ENCODE peak calls at places on chromosomes 7 and 10, in ten cellular contexts. W, Y, P, Z, Q, R, L, E, G and T are unnamed samples.

GRCh38 chr10:132691711-132692153 is 94.2 kb downstream of the NKX6-2 start:
- DNase-seq in Y (peak; percentile 34), G (no peak), P (no peak), Z (no peak), Q (no peak), R (no peak), E (no peak), W (peak; percentile 25), L (no peak), T (peak; percentile 20)

GRCh38 chr7:141533149-141533949 is 17.9 kb upstream of the AGK start:
- DNase-seq in Y (no peak), Q (peak; percentile 71), W (peak; percentile 68), R (peak; percentile 75), Z (peak; percentile 55), L (peak; percentile 90), P (peak; percentile 43), G (peak; percentile 72), E (peak; percentile 46), T (peak; percentile 87)

GRCh38 chr10:89471110-89471814 is 56.9 kb downstream of the IFIT5 start:
- DNase-seq in P (no peak), L (no peak), Z (no peak), Y (no peak), W (no peak), E (no peak), R (no peak), G (no peak), Q (no peak), T (no peak)

GRCh38 chr10:15385552-15386455 is 14.7 kb upstream of the FAM171A1 start:
- DNase-seq in Q (peak; percentile 62), R (no peak), G (no peak), P (no peak), Y (no peak), W (no peak), Z (no peak), E (no peak), L (no peak), T (no peak)

GRCh38 chr7:108073305-108074070 is 56.7 kb downstream of the LAMB4 start:
- DNase-seq in W (no peak), L (no peak), Y (no peak), R (no peak), G (no peak), P (no peak), Z (no peak), E (no peak), Q (peak; percentile 74), T (no peak)

GRCh38 chr7:121113288-121113687 is 124.8 kb downstream of the CPED1 start:
- DNase-seq in Z (no peak), Q (no peak), Y (no peak), P (no peak), G (no peak), R (no peak), E (no peak), W (no peak), L (no peak), T (no peak)

GRCh38 chr7:50331564-50332208 is 27.2 kb downstream of the IKZF1 start:
- DNase-seq in R (no peak), W (no peak), Z (peak; percentile 76), G (no peak), Y (no peak), P (no peak), Q (no peak), L (no peak), E (no peak), T (no peak)

GRCh38 chr10:119634219-119634544 is 17.0 kb upstream of the BAG3 start:
- DNase-seq in E (peak; percentile 29), G (no peak), Y (no peak), R (peak; percentile 27), P (no peak), W (no peak), Q (no peak), Z (no peak), L (no peak), T (no peak)

GRCh38 chr10:47286116-47286505 is 13.9 kb upstream of the GDF10 start:
- DNase-seq in L (no peak), P (no peak), Y (no peak), G (no peak), Q (no peak), R (no peak), W (no peak), E (no peak), Z (no peak), T (peak; percentile 29)

GRCh38 chr10:124657806-124658205 is 86.4 kb downstream of the FAM53B start:
- DNase-seq in W (no peak), P (no peak), L (no peak), Z (no peak), E (peak; percentile 53), Y (peak; percentile 65), G (no peak), Q (no peak), R (no peak), T (no peak)

GRCh38 chr10:44457259-44457658 is 72.4 kb upstream of the CXCL12 start:
- DNase-seq in Y (no peak), W (no peak), G (no peak), Q (no peak), Z (no peak), R (no peak), L (no peak), E (no peak), P (no peak), T (no peak)

GRCh38 chr7:95059842-95060313 is 152.5 kb downstream of the PPP1R9A start:
- DNase-seq in P (no peak), Y (no peak), Z (no peak), G (no peak), L (no peak), W (no peak), Q (no peak), E (no peak), R (no peak), T (no peak)

GRCh38 chr7:82729172-82730030 is 285.8 kb upstream of the CACNA2D1 start:
- DNase-seq in Z (peak; percentile 11), W (no peak), R (peak; percentile 59), L (peak; percentile 42), E (no peak), Q (peak; percentile 14), G (no peak), Y (no peak), P (no peak), T (peak; percentile 54)

GRCh38 chr7:50369408-50370026 is 65.0 kb downstream of the IKZF1 start:
- DNase-seq in L (peak; percentile 43), G (no peak), W (no peak), E (no peak), Z (peak; percentile 86), P (peak; percentile 45), Q (peak; percentile 47), Y (no peak), R (peak; percentile 59), T (peak; percentile 64)

GRCh38 chr7:73358590-73359275 is 30.8 kb downstream of the FKBP6 start:
- DNase-seq in P (no peak), Z (no peak), L (no peak), R (no peak), W (no peak), Q (no peak), E (no peak), Y (no peak), G (no peak), T (no peak)

GRCh38 chr10:88986549-88987242 is 3.9 kb upstream of the FAS start:
- DNase-seq in Y (no peak), P (no peak), W (no peak), R (peak; percentile 20), E (no peak), G (peak; percentile 33), Z (no peak), L (peak; percentile 64), Q (peak; percentile 10), T (no peak)

GRCh38 chr7:131803861-131804260 is 247.4 kb upstream of the PODXL start:
- DNase-seq in R (no peak), Q (no peak), G (no peak), E (no peak), Z (no peak), L (no peak), W (no peak), P (no peak), Y (no peak), T (no peak)
- H3K27ac ChIP-seq in R (no peak overlapping the region), Q (no peak overlapping the region), G (no peak overlapping the region), E (no peak overlapping the region), Z (no peak overlapping the region), L (no peak overlapping the region), W (no peak overlapping the region), P (no peak overlapping the region), Y (no peak overlapping the region), T (no peak overlapping the region)

GRCh38 chr10:103184615-103185014 is 8.5 kb downstream of the NT5C2 start:
- DNase-seq in L (no peak), Q (no peak), R (no peak), G (no peak), Y (no peak), W (no peak), E (no peak), P (no peak), Z (no peak), T (no peak)
- H3K27ac ChIP-seq in L (peak overlapping the region; percentile 14), Q (no peak overlapping the region), R (peak overlapping the region; percentile 11), G (peak overlapping the region; percentile 16), Y (no peak overlapping the region), W (peak overlapping the region; percentile 82), E (peak overlapping the region; percentile 65), P (no peak overlapping the region), Z (no peak overlapping the region), T (no peak overlapping the region)

DNA sequence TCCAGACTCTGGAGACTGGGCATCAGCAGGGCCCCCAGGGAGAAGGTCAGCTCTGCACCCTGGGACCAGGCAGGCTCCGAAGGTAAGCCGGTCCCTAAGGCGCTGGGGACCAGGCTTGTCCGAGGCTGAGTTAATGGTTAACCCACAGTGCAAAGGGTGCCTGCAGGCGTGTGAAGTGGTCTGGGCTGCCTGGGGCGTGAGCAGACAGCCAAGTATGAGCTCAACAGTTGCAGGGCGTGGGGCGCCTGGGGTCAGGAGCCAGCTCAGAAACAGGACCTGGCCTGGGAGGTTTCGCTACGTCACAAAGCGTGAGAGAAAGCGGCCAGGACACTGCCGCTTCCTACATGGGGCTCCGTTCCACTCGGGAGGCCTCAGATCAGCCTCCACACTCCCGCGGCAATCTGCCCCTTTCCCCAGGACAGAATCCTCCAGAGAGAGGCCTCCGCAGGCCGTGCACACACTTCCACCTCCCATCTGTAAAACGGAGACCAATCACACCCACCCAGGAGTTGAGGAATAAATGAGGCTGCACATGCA is 16.0 kb downstream of the PDGFA start:
- DNase-seq in R (peak; percentile 78), Y (peak; percentile 95), G (peak; percentile 94), W (peak; percentile 62), P (no peak), L (no peak), Q (no peak), E (no peak), Z (no peak), T (peak; percentile 75)
- H3K27ac ChIP-seq in R (peak overlapping the region; percentile 56), Y (peak overlapping the region; percentile 87), G (peak overlapping the region; percentile 92), W (no peak overlapping the region), P (no peak overlapping the region), L (no peak overlapping the region), Q (no peak overlapping the region), E (peak overlapping the region; percentile 54), Z (no peak overlapping the region), T (no peak overlapping the region)

DNA sequence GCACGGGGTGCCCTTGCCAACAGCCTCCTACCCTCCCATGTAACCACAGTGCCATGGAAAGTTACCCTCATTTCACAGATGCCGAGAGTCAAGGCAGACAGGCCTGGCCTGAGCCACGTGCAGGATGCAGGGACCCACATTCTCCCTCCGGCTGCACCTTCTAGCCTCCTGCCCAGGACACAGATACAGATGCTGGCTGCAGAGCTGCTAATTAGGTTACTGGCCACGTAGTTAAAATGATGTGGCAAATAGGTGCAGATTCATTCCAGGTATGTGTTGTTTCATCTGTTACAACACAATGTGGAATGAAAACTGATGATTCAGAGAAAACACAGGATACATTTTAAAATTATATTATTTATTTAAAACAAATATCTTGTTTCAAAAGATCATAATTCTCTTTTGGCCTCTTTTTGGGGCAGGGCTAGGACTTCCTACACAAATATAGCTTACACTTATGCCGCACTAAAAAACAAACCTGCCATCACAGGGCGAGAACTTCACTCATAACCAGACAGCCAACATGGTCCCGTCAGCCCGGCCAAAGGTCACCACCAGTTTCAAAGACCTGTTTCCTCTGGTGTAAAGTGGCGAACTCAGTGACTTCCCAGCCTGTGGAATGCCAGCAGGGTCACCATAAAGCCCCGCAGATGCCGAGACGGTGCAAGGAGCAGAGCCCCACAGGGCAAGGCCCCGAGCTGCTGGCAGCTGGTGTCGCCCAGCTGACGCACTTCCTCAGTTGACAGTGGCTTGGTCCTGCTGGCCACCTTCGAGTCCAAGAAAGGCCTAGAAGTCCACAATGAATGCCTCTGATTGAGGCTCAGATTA is 83.5 kb downstream of the TNS3 start:
- DNase-seq in R (no peak), Y (peak; percentile 80), G (no peak), P (no peak), L (no peak), W (peak; percentile 56), Z (no peak), Q (no peak), E (no peak), T (no peak)
- H3K27ac ChIP-seq in R (peak overlapping the region; percentile 31), Y (peak overlapping the region; percentile 93), G (peak overlapping the region; percentile 76), P (no peak overlapping the region), L (no peak overlapping the region), W (no peak overlapping the region), Z (no peak overlapping the region), Q (no peak overlapping the region), E (no peak overlapping the region), T (no peak overlapping the region)